ENCODE peak calls at places on chromosomes 13 and 19, in six cellular contexts. One of them, this sample, is unnamed.

GRCh38 chr13:28529836-28530235 is 34.9 kb upstream of the FLT1 start:
- DNase-seq in HepG2: no peak
- DNase-seq in GM12878: no peak
- DNase-seq in HCT116: no peak
- DNase-seq in SK-N-SH: no peak
- DNase-seq in K562: no peak
- DNase-seq in this sample: no peak

GRCh38 chr13:111418101-111418500 is 97.7 kb downstream of the TEX29 start:
- DNase-seq in HCT116: no peak
- DNase-seq in SK-N-SH: no peak
- DNase-seq in K562: no peak
- DNase-seq in GM12878: no peak
- DNase-seq in HepG2: no peak
- DNase-seq in this sample: no peak

GRCh38 chr19:2199215-2199614 is 35.5 kb downstream of the DOT1L start:
- DNase-seq in HepG2: no peak
- DNase-seq in GM12878: no peak
- DNase-seq in K562: peak; percentile 42
- DNase-seq in SK-N-SH: peak; percentile 69
- DNase-seq in HCT116: no peak
- DNase-seq in this sample: no peak

GRCh38 chr13:35621989-35622388 is 145.5 kb upstream of the MAB21L1 start:
- DNase-seq in K562: no peak
- DNase-seq in HCT116: no peak
- DNase-seq in GM12878: no peak
- DNase-seq in SK-N-SH: no peak
- DNase-seq in HepG2: no peak
- DNase-seq in this sample: no peak

GRCh38 chr19:2528543-2529173 is 52.7 kb downstream of the GADD45B start:
- DNase-seq in GM12878: no peak
- DNase-seq in HepG2: no peak
- DNase-seq in K562: no peak
- DNase-seq in HCT116: no peak
- DNase-seq in SK-N-SH: peak; percentile 17
- DNase-seq in this sample: no peak

GRCh38 chr13:105936816-105937215 is 598.6 kb downstream of the EFNB2 start:
- DNase-seq in K562: no peak
- DNase-seq in HepG2: no peak
- DNase-seq in SK-N-SH: no peak
- DNase-seq in HCT116: no peak
- DNase-seq in GM12878: no peak
- DNase-seq in this sample: no peak

GRCh38 chr13:96982672-96983071 is 11.6 kb downstream of the OXGR1 start:
- DNase-seq in HCT116: no peak
- DNase-seq in SK-N-SH: no peak
- DNase-seq in K562: no peak
- DNase-seq in HepG2: no peak
- DNase-seq in GM12878: no peak
- DNase-seq in this sample: no peak

GRCh38 chr13:27556109-27556508 is 64.2 kb downstream of the LNX2 start:
- DNase-seq in K562: no peak
- DNase-seq in HepG2: no peak
- DNase-seq in SK-N-SH: no peak
- DNase-seq in GM12878: no peak
- DNase-seq in HCT116: no peak
- DNase-seq in this sample: no peak

GRCh38 chr19:36564391-36564790 is 8.7 kb downstream of the ZNF529 start:
- DNase-seq in HepG2: no peak
- DNase-seq in K562: no peak
- DNase-seq in SK-N-SH: no peak
- DNase-seq in HCT116: no peak
- DNase-seq in GM12878: no peak
- DNase-seq in this sample: no peak

GRCh38 chr13:50699874-50700663 is 143.4 kb downstream of the DLEU7 start:
- DNase-seq in K562: no peak
- DNase-seq in GM12878: no peak
- DNase-seq in HepG2: no peak
- DNase-seq in HCT116: no peak
- DNase-seq in SK-N-SH: no peak
- DNase-seq in this sample: no peak

GRCh38 chr19:55467236-55468053 is 2.9 kb upstream of the C19orf85 start:
- DNase-seq in HepG2: peak; percentile 69
- DNase-seq in K562: peak; percentile 86
- DNase-seq in SK-N-SH: peak; percentile 90
- DNase-seq in HCT116: no peak
- DNase-seq in GM12878: no peak
- DNase-seq in this sample: no peak

GRCh38 chr13:75936791-75937190 is 300.7 kb downstream of the LMO7 start:
- DNase-seq in HepG2: no peak
- DNase-seq in GM12878: no peak
- DNase-seq in SK-N-SH: no peak
- DNase-seq in K562: no peak
- DNase-seq in HCT116: no peak
- DNase-seq in this sample: no peak

GRCh38 chr13:113990321-113990837 is 16.5 kb upstream of the C13orf46 start:
- DNase-seq in HepG2: no peak
- DNase-seq in GM12878: no peak
- DNase-seq in K562: no peak
- DNase-seq in SK-N-SH: no peak
- DNase-seq in HCT116: no peak
- DNase-seq in this sample: no peak

GRCh38 chr13:32255744-32256120 is 59.4 kb downstream of the ZAR1L start:
- DNase-seq in HCT116: no peak
- DNase-seq in GM12878: no peak
- DNase-seq in SK-N-SH: no peak
- DNase-seq in K562: no peak
- DNase-seq in HepG2: peak; percentile 97
- DNase-seq in this sample: no peak

GRCh38 chr13:43763143-43763759 is 23.5 kb downstream of the ENOX1 start:
- DNase-seq in GM12878: no peak
- DNase-seq in K562: no peak
- DNase-seq in HCT116: no peak
- DNase-seq in HepG2: no peak
- DNase-seq in SK-N-SH: no peak
- DNase-seq in this sample: no peak

GRCh38 chr13:43764349-43764748 is 22.4 kb downstream of the ENOX1 start:
- DNase-seq in K562: no peak
- DNase-seq in GM12878: no peak
- DNase-seq in HCT116: no peak
- DNase-seq in HepG2: no peak
- DNase-seq in SK-N-SH: no peak
- DNase-seq in this sample: no peak

GRCh38 chr13:43769552-43769951 is 17.2 kb downstream of the ENOX1 start:
- DNase-seq in HCT116: no peak
- DNase-seq in SK-N-SH: no peak
- DNase-seq in K562: no peak
- DNase-seq in GM12878: no peak
- DNase-seq in HepG2: no peak
- DNase-seq in this sample: no peak

GRCh38 chr13:43766766-43767165 is 20.0 kb downstream of the ENOX1 start:
- DNase-seq in HCT116: no peak
- DNase-seq in HepG2: no peak
- DNase-seq in GM12878: no peak
- DNase-seq in SK-N-SH: no peak
- DNase-seq in K562: no peak
- DNase-seq in this sample: no peak

DNA sequence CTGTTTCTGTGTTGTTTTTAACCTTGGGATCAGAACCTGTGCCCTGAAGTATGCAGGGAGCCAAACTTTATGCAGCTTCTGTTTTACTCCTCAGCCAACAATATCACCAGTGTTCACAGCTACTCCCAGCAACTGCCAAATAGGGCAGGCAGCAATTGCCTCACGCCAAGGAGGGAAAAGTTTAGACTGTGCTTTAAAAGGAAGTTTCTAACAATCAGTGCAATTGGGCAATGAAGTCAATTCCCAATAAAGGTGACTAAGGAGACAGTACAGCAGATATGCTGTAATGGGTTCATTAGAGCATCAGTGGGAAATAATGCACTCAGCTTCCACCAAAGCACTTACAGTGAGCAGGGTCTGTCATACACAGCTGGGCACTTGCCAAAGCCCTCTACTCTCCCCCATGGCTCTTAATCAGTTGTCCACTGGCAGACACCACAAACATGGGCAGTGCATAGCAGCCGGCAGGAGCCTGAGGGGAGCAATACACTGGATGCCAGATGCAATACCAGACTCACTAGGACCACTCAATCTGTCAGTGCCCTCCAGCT is 19.3 kb downstream of the ENOX1 start:
- DNase-seq in GM12878: no peak
- DNase-seq in HepG2: no peak
- DNase-seq in SK-N-SH: peak; percentile 76
- DNase-seq in K562: no peak
- DNase-seq in HCT116: no peak
- DNase-seq in this sample: no peak
- TF ChIP-seq REST in GM12878: no peak
- TF ChIP-seq REST in HepG2: no peak
- TF ChIP-seq REST in SK-N-SH: no peak
- TF ChIP-seq REST in K562: no peak
- TF ChIP-seq REST in HCT116: no peak
- TF ChIP-seq REST in this sample: no peak

DNA sequence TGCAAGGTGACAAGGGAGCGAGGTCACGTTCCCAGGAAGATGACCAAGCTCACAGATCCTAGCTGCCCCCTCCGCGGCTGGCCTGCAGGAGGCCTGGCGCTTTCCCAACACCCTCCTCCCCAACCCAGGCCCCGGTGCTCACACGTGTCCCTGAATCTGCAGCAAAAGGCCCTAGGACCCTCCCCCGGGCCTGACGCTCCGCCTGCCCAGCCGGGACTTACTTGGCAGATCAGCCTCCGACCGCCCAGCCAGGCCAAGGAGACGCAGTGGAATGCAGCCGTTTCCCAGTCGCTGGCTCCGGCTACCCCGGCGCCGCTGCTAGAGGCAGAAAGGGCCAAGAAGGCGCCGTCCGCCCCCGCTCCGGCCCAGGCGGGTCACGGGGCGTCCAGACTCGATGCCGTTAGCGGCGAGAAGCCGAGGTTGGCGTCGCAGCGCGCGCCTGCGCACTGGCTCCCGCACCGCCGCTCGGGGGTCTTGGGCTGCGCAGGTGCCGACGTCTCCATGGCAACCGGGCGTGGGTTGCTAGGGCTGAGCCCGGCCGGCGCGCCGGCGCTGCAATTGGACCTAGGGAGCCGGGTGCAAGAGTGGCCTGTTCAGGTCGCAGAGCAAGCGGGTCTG is at the start of gene PNMA8A:
- DNase-seq in HCT116: no peak
- DNase-seq in K562: peak; percentile 89
- DNase-seq in HepG2: no peak
- DNase-seq in SK-N-SH: peak; percentile 97
- DNase-seq in GM12878: no peak
- DNase-seq in this sample: no peak
- TF ChIP-seq SIN3A in HCT116: no peak
- TF ChIP-seq SIN3A in K562: no peak
- TF ChIP-seq SIN3A in HepG2: no peak
- TF ChIP-seq SIN3A in SK-N-SH: no peak
- TF ChIP-seq SIN3A in GM12878: no peak
- TF ChIP-seq SIN3A in this sample: no peak

DNA sequence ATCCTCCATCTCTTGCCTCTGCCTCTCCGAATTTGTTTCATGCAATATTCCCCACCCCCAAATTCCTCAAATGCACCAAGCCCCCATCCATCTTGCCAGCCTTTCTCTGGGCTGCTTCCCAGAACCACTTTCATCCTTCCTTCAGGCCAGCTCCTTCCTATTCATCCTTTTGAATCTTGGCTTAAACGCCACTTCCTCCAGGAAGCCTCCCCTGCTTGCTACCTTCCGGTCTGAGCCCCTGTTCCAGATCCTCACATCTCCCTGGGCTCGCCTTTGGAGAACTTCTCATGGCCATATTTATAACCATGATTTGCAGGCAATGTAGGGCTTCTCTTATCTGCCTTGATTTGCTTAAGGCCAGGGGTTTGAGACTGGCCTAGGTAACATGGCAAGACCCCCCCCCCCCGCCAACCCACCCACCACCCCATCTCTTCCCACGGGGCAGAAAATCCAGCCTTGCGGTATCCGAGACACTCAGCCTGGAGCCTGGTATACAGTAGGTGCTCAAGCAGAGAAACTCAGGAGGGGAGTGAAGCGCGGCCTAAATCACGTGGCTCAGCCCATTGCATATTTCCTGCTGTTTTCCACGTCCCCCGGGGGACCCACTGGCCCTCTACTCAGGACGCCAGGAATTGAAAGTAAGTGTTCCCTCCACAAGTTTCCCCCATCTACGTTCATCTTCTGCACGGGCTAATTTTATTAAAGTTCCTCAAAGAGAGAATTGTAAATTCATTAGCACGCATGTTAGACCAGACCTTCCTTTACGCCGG is 151.9 kb downstream of the PTPRS start:
- DNase-seq in HepG2: no peak
- DNase-seq in SK-N-SH: no peak
- DNase-seq in HCT116: no peak
- DNase-seq in GM12878: no peak
- DNase-seq in K562: no peak
- DNase-seq in this sample: no peak
- TF ChIP-seq REST in HepG2: no peak
- TF ChIP-seq REST in SK-N-SH: no peak
- TF ChIP-seq REST in HCT116: no peak
- TF ChIP-seq REST in GM12878: no peak
- TF ChIP-seq REST in K562: no peak
- TF ChIP-seq REST in this sample: no peak

GRCh38 chr19:1108291-1109031 is 4.7 kb downstream of the GPX4 start:
- DNase-seq in SK-N-SH: no peak
- DNase-seq in HCT116: no peak
- DNase-seq in K562: no peak
- DNase-seq in GM12878: no peak
- DNase-seq in HepG2: no peak
- DNase-seq in this sample: no peak

GRCh38 chr19:1109697-1110671 is 6.2 kb downstream of the GPX4 start:
- DNase-seq in GM12878: no peak
- DNase-seq in HepG2: no peak
- DNase-seq in K562: no peak
- DNase-seq in SK-N-SH: no peak
- DNase-seq in HCT116: no peak
- DNase-seq in this sample: no peak

GRCh38 chr19:1107655-1108261 is 4.0 kb downstream of the GPX4 start:
- DNase-seq in HCT116: no peak
- DNase-seq in SK-N-SH: no peak
- DNase-seq in HepG2: no peak
- DNase-seq in GM12878: no peak
- DNase-seq in K562: no peak
- DNase-seq in this sample: no peak

GRCh38 chr19:1110809-1111640 is 7.2 kb downstream of the GPX4 start:
- DNase-seq in SK-N-SH: no peak
- DNase-seq in HepG2: no peak
- DNase-seq in GM12878: no peak
- DNase-seq in K562: no peak
- DNase-seq in HCT116: no peak
- DNase-seq in this sample: no peak

DNA sequence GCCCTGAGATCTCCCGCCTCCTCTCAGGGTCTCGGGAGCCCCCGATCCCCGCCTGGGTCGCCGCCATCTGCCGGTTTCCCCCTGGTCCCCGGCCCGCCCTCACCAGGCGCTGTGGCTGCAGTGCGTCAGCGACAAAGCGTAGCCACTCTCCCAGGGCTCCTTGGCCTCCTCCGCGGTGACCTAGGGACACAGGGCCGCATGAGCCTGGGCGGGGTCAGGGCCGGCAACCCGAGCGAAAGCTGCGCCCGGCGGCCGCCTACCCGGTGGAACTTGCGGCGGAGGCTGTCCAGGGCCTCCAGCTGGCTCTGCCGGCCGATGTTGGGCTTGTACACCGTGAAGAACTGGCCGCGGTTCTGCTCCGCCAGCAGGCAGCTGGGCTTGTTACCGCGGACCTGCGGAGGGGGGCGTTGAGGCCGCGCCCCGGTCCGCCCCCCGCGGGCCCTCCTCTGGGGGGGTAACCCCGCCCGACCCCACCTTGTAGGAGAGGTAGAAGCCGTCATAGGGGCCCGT is 5.3 kb downstream of the GPX4 start:
- DNase-seq in GM12878: no peak
- DNase-seq in SK-N-SH: no peak
- DNase-seq in HCT116: no peak
- DNase-seq in HepG2: no peak
- DNase-seq in K562: no peak
- DNase-seq in this sample: no peak
- TF ChIP-seq SIN3A in GM12878: no peak
- TF ChIP-seq SIN3A in SK-N-SH: no peak
- TF ChIP-seq SIN3A in HCT116: no peak
- TF ChIP-seq SIN3A in HepG2: no peak
- TF ChIP-seq SIN3A in K562: no peak
- TF ChIP-seq SIN3A in this sample: no peak

This sample was measured in Panc1.